ENCODE peak calls at places on chromosomes 1 and 21, in seven cellular contexts. Z is effector memory CD4-positive, alpha-beta T cell; J is CD8-positive, alpha-beta memory T cell; V is A673; T is aorta; H is GM23248; U is upper lobe of right lung. N is an unnamed sample.

GRCh38 chr21:45403825-45404725 is 890 bp upstream of the COL18A1 start:
- DNase-seq in Z (no peak), J (no peak), V (peak; percentile 17), T (peak; percentile 92), H (peak; percentile 58), U (no peak), N (peak; percentile 72)

GRCh38 chr21:36188081-36188681 is 31.6 kb downstream of the DOP1B start:
- DNase-seq in Z (no peak), J (no peak), V (no peak), T (peak; percentile 55), H (no peak), U (peak; percentile 68), N (no peak)

GRCh38 chr1:6917067-6917466 is 131.8 kb downstream of the CAMTA1 start:
- DNase-seq in Z (no peak), J (no peak), V (no peak), T (no peak), H (no peak), U (no peak), N (no peak)

GRCh38 chr1:186055846-186056245 is 319.2 kb downstream of the TPR start:
- DNase-seq in Z (no peak), J (no peak), V (no peak), T (no peak), H (peak; percentile 54), U (no peak), N (no peak)

GRCh38 chr1:67307251-67308060 is at the start of gene IL12RB2:
- DNase-seq in Z (peak; percentile 40), J (peak; percentile 3), V (peak; percentile 7), T (peak; percentile 75), H (peak; percentile 5), U (peak; percentile 63), N (no peak)

GRCh38 chr1:39726600-39726999 is 12.1 kb upstream of the PPIE start:
- DNase-seq in Z (no peak), J (no peak), V (no peak), T (no peak), H (no peak), U (no peak), N (no peak)

GRCh38 chr21:33949516-33950424 is 34.2 kb upstream of the ATP5PO start:
- DNase-seq in Z (peak; percentile 47), J (peak; percentile 42), V (no peak), T (no peak), H (no peak), U (no peak), N (no peak)

GRCh38 chr1:116416854-116417513 is 43.9 kb downstream of the ATP1A1 start:
- DNase-seq in Z (no peak), J (no peak), V (no peak), T (no peak), H (no peak), U (no peak), N (no peak)

GRCh38 chr1:115465802-115466363 is 127.8 kb upstream of the NGF start:
- DNase-seq in Z (no peak), J (no peak), V (no peak), T (no peak), H (no peak), U (no peak), N (no peak)

GRCh38 chr1:151828931-151829330 is 2.7 kb downstream of the RORC start:
- DNase-seq in Z (no peak), J (no peak), V (peak; percentile 58), T (no peak), H (peak; percentile 32), U (no peak), N (no peak)

GRCh38 chr1:36248250-36248894 is 24.1 kb downstream of the THRAP3 start:
- DNase-seq in Z (no peak), J (no peak), V (no peak), T (peak; percentile 82), H (peak; percentile 91), U (no peak), N (peak; percentile 68)

GRCh38 chr1:116847688-116848531 is 61.8 kb upstream of the PTGFRN start:
- DNase-seq in Z (no peak), J (no peak), V (no peak), T (peak; percentile 76), H (peak; percentile 86), U (no peak), N (no peak)

GRCh38 chr1:151435174-151435573 is 24.1 kb downstream of the POGZ start:
- DNase-seq in Z (no peak), J (no peak), V (no peak), T (no peak), H (peak; percentile 58), U (no peak), N (no peak)

GRCh38 chr1:198590454-198590853 is 48.4 kb upstream of the PTPRC start:
- DNase-seq in Z (no peak), J (no peak), V (no peak), T (no peak), H (no peak), U (no peak), N (no peak)
- H3K9me3 ChIP-seq in Z (peaks cover 3% of the 10 kb centered on the region), J (peaks cover 6% of the 10 kb centered on the region), V (peaks cover 5% of the 10 kb centered on the region), T (no peaks in the 10 kb centered on the region), H (peaks cover 9% of the 10 kb centered on the region), U (peaks cover 11% of the 10 kb centered on the region), N (peaks cover 10% of the 10 kb centered on the region)

GRCh38 chr21:41228958-41229357 is 61.0 kb downstream of the BACE2 start:
- DNase-seq in Z (no peak), J (no peak), V (no peak), T (no peak), H (no peak), U (no peak), N (no peak)

GRCh38 chr21:41230530-41230929 is 62.6 kb downstream of the BACE2 start:
- DNase-seq in Z (no peak), J (no peak), V (no peak), T (no peak), H (no peak), U (no peak), N (no peak)

GRCh38 chr21:41232055-41232454 is 64.1 kb downstream of the BACE2 start:
- DNase-seq in Z (no peak), J (no peak), V (no peak), T (no peak), H (no peak), U (no peak), N (no peak)

GRCh38 chr21:41229527-41230248 is 61.7 kb downstream of the BACE2 start:
- DNase-seq in Z (no peak), J (no peak), V (no peak), T (no peak), H (no peak), U (no peak), N (no peak)

DNA sequence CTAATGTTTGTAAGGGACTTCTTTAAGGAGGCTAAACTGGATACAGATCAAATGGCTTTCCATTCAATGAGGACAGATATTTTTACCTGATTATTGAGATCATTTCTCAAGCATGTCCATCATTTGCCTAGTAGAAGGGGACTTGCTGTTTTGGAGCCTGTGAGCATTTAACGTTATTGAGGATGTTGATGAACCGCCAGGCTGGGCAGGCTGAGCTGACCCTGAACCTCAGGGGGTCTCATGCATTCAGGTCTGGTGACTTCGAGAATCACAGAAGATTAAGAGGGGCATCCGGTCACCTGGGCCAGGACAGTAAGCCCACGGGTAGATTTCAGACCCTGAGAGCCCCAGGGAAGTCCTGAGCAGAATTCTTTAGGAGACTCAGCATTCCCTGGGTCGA is 63.1 kb downstream of the BACE2 start:
- DNase-seq in Z (no peak), J (no peak), V (no peak), T (no peak), H (no peak), U (no peak), N (no peak)
- H3K4me1 ChIP-seq in Z (no peaks in the 10 kb centered on the region), J (no peaks in the 10 kb centered on the region), V (no peaks in the 10 kb centered on the region), T (no peaks in the 10 kb centered on the region), H (no peaks in the 10 kb centered on the region), U (no peaks in the 10 kb centered on the region), N (no peaks in the 10 kb centered on the region)

DNA sequence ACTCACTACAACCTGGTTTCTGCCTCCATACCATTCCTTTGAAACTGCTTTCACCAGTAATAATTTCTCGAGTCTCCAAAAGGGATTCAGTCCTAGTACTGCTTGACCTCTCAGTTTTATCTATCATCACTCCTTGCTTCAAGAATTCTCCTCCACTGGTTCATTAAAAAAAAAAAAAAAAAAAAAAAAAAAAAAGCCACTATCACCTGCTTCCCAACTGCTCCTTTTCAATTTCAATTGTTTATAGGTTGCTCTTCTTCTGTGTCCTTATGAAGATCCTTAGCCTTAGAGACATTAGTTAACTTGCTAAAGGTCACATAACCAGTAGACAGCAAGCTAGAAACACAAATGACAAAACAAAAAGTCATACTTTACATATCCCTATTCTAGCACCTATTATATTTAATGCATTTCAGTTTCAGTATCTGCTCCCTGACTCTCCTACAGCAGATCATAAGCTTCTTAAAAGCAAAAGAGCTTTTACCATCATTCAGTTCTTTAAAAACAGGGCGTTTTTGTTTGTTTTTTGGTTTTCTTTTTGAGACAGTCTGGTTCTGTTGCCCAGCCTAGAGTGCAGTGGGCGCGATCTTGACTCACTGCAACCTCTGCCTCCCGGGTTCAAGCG is 7.1 kb downstream of the NRDC start:
- DNase-seq in Z (no peak), J (no peak), V (no peak), T (no peak), H (no peak), U (no peak), N (no peak)
- H3K4me3 ChIP-seq in Z (no peak overlapping the region), J (no peak overlapping the region), V (no peak overlapping the region), T (no peak overlapping the region), H (no peak overlapping the region), U (no peak overlapping the region), N (no peak overlapping the region)

GRCh38 chr1:158290571-158290935 is 830 bp downstream of the CD1C start:
- DNase-seq in Z (no peak), J (no peak), V (no peak), T (no peak), H (no peak), U (no peak), N (no peak)
- H3K9me3 ChIP-seq in Z (no peaks in the 10 kb centered on the region), J (no peaks in the 10 kb centered on the region), V (no peaks in the 10 kb centered on the region), T (peaks cover 2% of the 10 kb centered on the region), H (no peaks in the 10 kb centered on the region), U (no peaks in the 10 kb centered on the region), N (no peaks in the 10 kb centered on the region)

DNA sequence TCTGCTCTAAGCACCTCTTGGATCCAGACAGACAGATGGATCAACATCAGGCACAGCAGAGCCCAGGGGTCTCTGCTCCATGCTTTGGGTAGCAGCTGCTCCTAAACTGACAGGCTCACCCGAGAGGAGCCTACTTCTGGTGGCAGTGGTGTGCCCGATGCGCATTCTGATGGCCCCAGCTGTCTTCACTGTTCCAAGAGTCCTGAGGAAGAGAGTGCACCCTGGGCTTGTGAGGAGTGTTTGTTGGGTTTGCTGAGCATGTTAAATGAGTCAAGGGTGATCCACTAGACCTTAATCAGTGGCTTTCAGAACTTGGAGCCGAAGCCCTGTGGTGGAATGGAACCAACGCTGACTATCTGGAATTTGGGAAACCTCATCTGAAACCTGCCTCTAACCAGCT is 11.4 kb upstream of the GPR61 start:
- DNase-seq in Z (no peak), J (no peak), V (no peak), T (no peak), H (no peak), U (no peak), N (no peak)
- H3K4me1 ChIP-seq in Z (peaks cover 22% of the 10 kb centered on the region), J (peaks cover 30% of the 10 kb centered on the region), V (peaks cover 8% of the 10 kb centered on the region), T (no peaks in the 10 kb centered on the region), H (peaks cover 4% of the 10 kb centered on the region), U (peaks cover 10% of the 10 kb centered on the region), N (no peaks in the 10 kb centered on the region)

GRCh38 chr1:8410791-8411190 is 92.9 kb downstream of the SLC45A1 start:
- DNase-seq in Z (no peak), J (no peak), V (no peak), T (no peak), H (peak; percentile 32), U (no peak), N (no peak)
- H3K4me3 ChIP-seq in Z (no peak overlapping the region), J (no peak overlapping the region), V (no peak overlapping the region), T (no peak overlapping the region), H (no peak overlapping the region), U (no peak overlapping the region), N (no peak overlapping the region)

N was measured in RWPE2.